ENCODE peak calls at places on chromosomes 12 and 14, in ten cellular contexts. X, U, G, I, Z, W, C, S, O and K are unnamed samples.

GRCh38 chr12:132847363-132848356 is 19.0 kb upstream of the GOLGA3 start:
- DNase-seq in X (no peak), U (no peak), G (no peak), I (no peak), Z (no peak), W (no peak), C (no peak), S (peak), O (no peak), K (peak)

GRCh38 chr12:106136263-106136662 is 2.5 kb downstream of the NUAK1 start:
- DNase-seq in X (peak), U (peak), G (peak), I (peak), Z (peak), W (peak), C (peak), S (peak), O (peak), K (peak)

GRCh38 chr14:63737582-63738006 is 9.7 kb upstream of the SGPP1 start:
- DNase-seq in X (peak), U (no peak), G (no peak), I (no peak), Z (no peak), W (no peak), C (no peak), S (no peak), O (no peak), K (no peak)

GRCh38 chr14:105982664-105983063 is 456.3 kb downstream of the TMEM121 start:
- DNase-seq in X (no peak), U (no peak), G (no peak), I (no peak), Z (no peak), W (no peak), C (no peak), S (no peak), O (no peak), K (no peak)

GRCh38 chr14:99574099-99574880 is 29.7 kb downstream of the CCDC85C start:
- DNase-seq in X (no peak), U (peak), G (no peak), I (no peak), Z (no peak), W (no peak), C (no peak), S (no peak), O (no peak), K (no peak)

GRCh38 chr12:89844539-89844938 is 135.9 kb upstream of the ATP2B1 start:
- DNase-seq in X (no peak), U (no peak), G (no peak), I (no peak), Z (no peak), W (no peak), C (no peak), S (no peak), O (no peak), K (no peak)

GRCh38 chr12:127516467-127516866 is 750.5 kb upstream of the TMEM132C start:
- DNase-seq in X (no peak), U (no peak), G (no peak), I (peak), Z (no peak), W (no peak), C (no peak), S (no peak), O (no peak), K (no peak)

GRCh38 chr12:106633451-106633823 is 50.6 kb downstream of the RFX4 start:
- DNase-seq in X (no peak), U (peak), G (no peak), I (no peak), Z (no peak), W (no peak), C (no peak), S (no peak), O (no peak), K (no peak)

GRCh38 chr12:46148706-46149463 is 120.0 kb downstream of the SLC38A1 start:
- DNase-seq in X (no peak), U (peak), G (no peak), I (no peak), Z (no peak), W (no peak), C (no peak), S (no peak), O (no peak), K (no peak)

GRCh38 chr14:51490205-51490604 is 161.5 kb upstream of the FRMD6 start:
- DNase-seq in X (no peak), U (peak), G (no peak), I (peak), Z (no peak), W (no peak), C (no peak), S (no peak), O (no peak), K (no peak)

GRCh38 chr14:93723001-93723400 is 65.3 kb downstream of the PRIMA1 start:
- DNase-seq in X (no peak), U (no peak), G (no peak), I (no peak), Z (no peak), W (no peak), C (no peak), S (no peak), O (no peak), K (no peak)

GRCh38 chr14:68862954-68863594 is 70.2 kb upstream of the ZFP36L1 start:
- DNase-seq in X (peak), U (peak), G (peak), I (peak), Z (peak), W (peak), C (peak), S (peak), O (peak), K (peak)

GRCh38 chr14:91649930-91650329 is 82.0 kb downstream of the CATSPERB start:
- DNase-seq in X (peak), U (no peak), G (peak), I (peak), Z (no peak), W (no peak), C (no peak), S (no peak), O (no peak), K (no peak)

GRCh38 chr14:102517412-102518062 is 8.0 kb upstream of the ANKRD9 start:
- DNase-seq in X (no peak), U (no peak), G (no peak), I (no peak), Z (no peak), W (no peak), C (no peak), S (no peak), O (no peak), K (no peak)

GRCh38 chr14:106506901-106507305 is 980.5 kb downstream of the TMEM121 start:
- DNase-seq in X (no peak), U (no peak), G (no peak), I (no peak), Z (no peak), W (peak), C (peak), S (peak), O (peak), K (peak)

GRCh38 chr12:120229071-120229582 is 28.2 kb upstream of the RPLP0 start:
- DNase-seq in X (no peak), U (peak), G (no peak), I (no peak), Z (no peak), W (no peak), C (no peak), S (no peak), O (no peak), K (no peak)

GRCh38 chr14:73386342-73386741 is 72.0 kb downstream of the NUMB start:
- DNase-seq in X (no peak), U (peak), G (no peak), I (peak), Z (no peak), W (no peak), C (no peak), S (no peak), O (no peak), K (no peak)

GRCh38 chr12:116525418-116526001 is 33.7 kb upstream of the MAP1LC3B2 start:
- DNase-seq in X (no peak), U (peak), G (no peak), I (peak), Z (no peak), W (no peak), C (no peak), S (no peak), O (no peak), K (no peak)

GRCh38 chr14:68520637-68521556 is 272.0 kb downstream of the ZFP36L1 start:
- DNase-seq in X (no peak), U (no peak), G (no peak), I (no peak), Z (no peak), W (no peak), C (no peak), S (no peak), O (no peak), K (no peak)

GRCh38 chr14:102592969-102593840 is 756 bp downstream of the RCOR1 start:
- DNase-seq in X (peak), U (peak), G (no peak), I (peak), Z (no peak), W (peak), C (peak), S (peak), O (peak), K (peak)

GRCh38 chr14:33126433-33126832 is 187.8 kb downstream of the NPAS3 start:
- DNase-seq in X (no peak), U (peak), G (no peak), I (no peak), Z (no peak), W (no peak), C (no peak), S (no peak), O (no peak), K (no peak)

GRCh38 chr12:20507711-20508110 is 139.4 kb downstream of the PDE3A start:
- DNase-seq in X (no peak), U (no peak), G (no peak), I (no peak), Z (no peak), W (no peak), C (no peak), S (no peak), O (no peak), K (no peak)

GRCh38 chr14:58572092-58572853 is 65.5 kb upstream of the DACT1 start:
- DNase-seq in X (no peak), U (peak), G (no peak), I (no peak), Z (no peak), W (peak), C (no peak), S (peak), O (peak), K (peak)

GRCh38 chr14:68786491-68787234 is 6.2 kb downstream of the ZFP36L1 start:
- DNase-seq in X (no peak), U (peak), G (no peak), I (peak), Z (no peak), W (no peak), C (no peak), S (no peak), O (no peak), K (no peak)

GRCh38 chr14:104973215-104974145 is 4.7 kb downstream of the AHNAK2 start:
- DNase-seq in X (no peak), U (peak), G (no peak), I (peak), Z (no peak), W (no peak), C (no peak), S (no peak), O (no peak), K (no peak)

GRCh38 chr14:96349286-96350075 is 13.7 kb downstream of the ATG2B start:
- DNase-seq in X (no peak), U (peak), G (no peak), I (no peak), Z (no peak), W (no peak), C (no peak), S (no peak), O (no peak), K (no peak)

GRCh38 chr12:51836012-51836832 is 12.3 kb downstream of the FIGNL2 start:
- DNase-seq in X (no peak), U (peak), G (no peak), I (no peak), Z (no peak), W (no peak), C (no peak), S (no peak), O (no peak), K (no peak)

GRCh38 chr14:61537567-61538463 is 157.5 kb upstream of the HIF1A start:
- DNase-seq in X (peak), U (peak), G (peak), I (peak), Z (peak), W (peak), C (no peak), S (no peak), O (no peak), K (no peak)

GRCh38 chr12:98211914-98212695 is 303.3 kb upstream of the TMPO start:
- DNase-seq in X (no peak), U (no peak), G (no peak), I (no peak), Z (no peak), W (no peak), C (no peak), S (no peak), O (no peak), K (no peak)

GRCh38 chr12:53474819-53475218 is 22.9 kb downstream of the PCBP2 start:
- DNase-seq in X (no peak), U (no peak), G (no peak), I (no peak), Z (no peak), W (no peak), C (no peak), S (no peak), O (no peak), K (no peak)

GRCh38 chr12:63862187-63863107 is 17.9 kb downstream of the SRGAP1 start:
- DNase-seq in X (no peak), U (no peak), G (no peak), I (no peak), Z (no peak), W (no peak), C (no peak), S (no peak), O (no peak), K (no peak)

GRCh38 chr14:37588667-37588955 is 6.4 kb downstream of the FOXA1 start:
- DNase-seq in X (peak), U (no peak), G (peak), I (no peak), Z (no peak), W (no peak), C (no peak), S (no peak), O (no peak), K (no peak)

GRCh38 chr12:1947081-1947480 is 28.6 kb upstream of the CACNA2D4 start:
- DNase-seq in X (no peak), U (peak), G (no peak), I (peak), Z (no peak), W (no peak), C (no peak), S (no peak), O (no peak), K (no peak)

GRCh38 chr12:54593135-54593534 is 4.7 kb upstream of the PPP1R1A start:
- DNase-seq in X (no peak), U (no peak), G (no peak), I (peak), Z (no peak), W (no peak), C (no peak), S (no peak), O (no peak), K (no peak)